ENCODE peak calls at places on chromosome 16, in ten cellular contexts. S is mammary epithelial cell; J is H9; B is tibial artery; U is CD8-positive, alpha-beta T cell; P is breast epithelium; M is GM23248; G is left ventricle myocardium inferior; D is cardiac muscle cell; L is gastrocnemius medialis. T is an unnamed sample. For H3K4me1, the result is how much of the 10 kb centered on the place peaks cover.

GRCh38 chr16:57273359-57273758 is 11.1 kb downstream of the PLLP start:
- DNase-seq in S (no peak), J (no peak), B (no peak), U (no peak), P (no peak), M (no peak), G (no peak), D (peak), L (no peak), T (no peak)

GRCh38 chr16:49260253-49260652 is 21.4 kb downstream of the CBLN1 start:
- DNase-seq in S (no peak), J (no peak), B (no peak), U (no peak), P (no peak), M (no peak), G (no peak), D (no peak), L (no peak), T (no peak)

GRCh38 chr16:85551319-85551978 is 61.7 kb upstream of the GSE1 start:
- DNase-seq in S (no peak), J (no peak), B (no peak), U (no peak), P (no peak), M (no peak), G (no peak), D (no peak), L (no peak), T (no peak)

GRCh38 chr16:58462997-58463891 is 36.7 kb upstream of the NDRG4 start:
- DNase-seq in S (no peak), J (peak), B (no peak), U (no peak), P (no peak), M (peak), G (peak), D (peak), L (no peak), T (no peak)

GRCh38 chr16:80084614-80085013 is 456.2 kb upstream of the DYNLRB2 start:
- DNase-seq in S (peak), J (peak), B (peak), U (no peak), P (peak), M (peak), G (peak), D (peak), L (peak), T (no peak)

GRCh38 chr16:24580665-24581064 is 41.3 kb downstream of the RBBP6 start:
- DNase-seq in S (peak), J (no peak), B (no peak), U (no peak), P (no peak), M (peak), G (no peak), D (no peak), L (no peak), T (no peak)

GRCh38 chr16:88596477-88596876 is 26.3 kb downstream of the ZC3H18 start:
- DNase-seq in S (peak), J (no peak), B (no peak), U (no peak), P (no peak), M (peak), G (no peak), D (no peak), L (no peak), T (no peak)

GRCh38 chr16:85689285-85689949 is 663 bp upstream of the GINS2 start:
- DNase-seq in S (no peak), J (no peak), B (no peak), U (no peak), P (no peak), M (peak), G (no peak), D (no peak), L (no peak), T (no peak)

GRCh38 chr16:28210979-28211505 is 723 bp downstream of the XPO6 start:
- DNase-seq in S (peak), J (no peak), B (peak), U (peak), P (peak), M (peak), G (peak), D (peak), L (peak), T (no peak)

GRCh38 chr16:19123535-19124178 is 9.9 kb downstream of the ITPRIPL2 start:
- DNase-seq in S (no peak), J (no peak), B (no peak), U (no peak), P (no peak), M (no peak), G (no peak), D (no peak), L (no peak), T (no peak)

GRCh38 chr16:79628501-79628975 is 28.0 kb upstream of the MAF start:
- DNase-seq in S (peak), J (no peak), B (no peak), U (no peak), P (no peak), M (no peak), G (no peak), D (no peak), L (no peak), T (no peak)

GRCh38 chr16:78705694-78706093 is 606.2 kb downstream of the WWOX start:
- DNase-seq in S (peak), J (no peak), B (no peak), U (no peak), P (no peak), M (no peak), G (no peak), D (peak), L (no peak), T (no peak)

GRCh38 chr16:48498761-48499600 is 111.0 kb downstream of the N4BP1 start:
- DNase-seq in S (peak), J (no peak), B (peak), U (no peak), P (peak), M (peak), G (no peak), D (no peak), L (no peak), T (no peak)

GRCh38 chr16:65235339-65236177 is 113.7 kb upstream of the CDH11 start:
- DNase-seq in S (no peak), J (peak), B (no peak), U (no peak), P (no peak), M (no peak), G (no peak), D (no peak), L (no peak), T (no peak)

GRCh38 chr16:67207857-67208524 is 9.1 kb downstream of the ELMO3 start:
- DNase-seq in S (peak), J (no peak), B (no peak), U (no peak), P (no peak), M (peak), G (no peak), D (no peak), L (peak), T (no peak)

GRCh38 chr16:57483725-57484514 is 2.4 kb downstream of the DOK4 start:
- DNase-seq in S (no peak), J (no peak), B (no peak), U (no peak), P (no peak), M (no peak), G (no peak), D (no peak), L (no peak), T (no peak)

GRCh38 chr16:87368029-87368765 is 15.4 kb downstream of the FBXO31 start:
- DNase-seq in S (no peak), J (no peak), B (no peak), U (no peak), P (no peak), M (no peak), G (no peak), D (no peak), L (no peak), T (no peak)

GRCh38 chr16:85718682-85719081 is 29.9 kb upstream of the GINS2 start:
- DNase-seq in S (no peak), J (peak), B (no peak), U (no peak), P (no peak), M (peak), G (no peak), D (peak), L (no peak), T (no peak)

GRCh38 chr16:55832425-55832787 is 490 bp downstream of the CES1 start:
- DNase-seq in S (no peak), J (no peak), B (no peak), U (no peak), P (no peak), M (no peak), G (no peak), D (no peak), L (no peak), T (no peak)

GRCh38 chr16:88351521-88352101 is 31.1 kb upstream of the ZNF469 start:
- DNase-seq in S (no peak), J (no peak), B (no peak), U (no peak), P (no peak), M (no peak), G (peak), D (no peak), L (no peak), T (no peak)

GRCh38 chr16:68752602-68753001 is 15.5 kb downstream of the CDH1 start:
- DNase-seq in S (no peak), J (no peak), B (no peak), U (no peak), P (no peak), M (no peak), G (no peak), D (no peak), L (no peak), T (no peak)

GRCh38 chr16:12501727-12502457 is 301.8 kb downstream of the CPPED1 start:
- DNase-seq in S (no peak), J (no peak), B (no peak), U (no peak), P (no peak), M (no peak), G (no peak), D (no peak), L (no peak), T (no peak)

GRCh38 chr16:77037696-77038347 is 153.2 kb upstream of the MON1B start:
- DNase-seq in S (no peak), J (peak), B (no peak), U (no peak), P (no peak), M (no peak), G (no peak), D (no peak), L (no peak), T (no peak)

GRCh38 chr16:8493885-8494487 is 96.3 kb downstream of the TMEM114 start:
- DNase-seq in S (no peak), J (peak), B (no peak), U (no peak), P (no peak), M (no peak), G (no peak), D (no peak), L (no peak), T (no peak)

GRCh38 chr16:51940183-51940582 is 606.8 kb downstream of the TOX3 start:
- DNase-seq in S (no peak), J (no peak), B (no peak), U (no peak), P (no peak), M (no peak), G (no peak), D (no peak), L (no peak), T (no peak)

GRCh38 chr16:47371615-47372014 is 89.2 kb downstream of the ITFG1 start:
- DNase-seq in S (no peak), J (no peak), B (no peak), U (no peak), P (no peak), M (no peak), G (no peak), D (no peak), L (no peak), T (no peak)

GRCh38 chr16:10940501-10941079 is 1.7 kb downstream of the DEXI start:
- DNase-seq in S (no peak), J (no peak), B (no peak), U (no peak), P (no peak), M (peak), G (no peak), D (no peak), L (peak), T (no peak)

GRCh38 chr16:12153662-12154061 is 177.1 kb downstream of the SNX29 start:
- DNase-seq in S (no peak), J (no peak), B (no peak), U (no peak), P (no peak), M (no peak), G (no peak), D (no peak), L (no peak), T (no peak)

GRCh38 chr16:2952679-2953078 is 11.4 kb upstream of the KREMEN2 start:
- DNase-seq in S (no peak), J (no peak), B (no peak), U (no peak), P (no peak), M (no peak), G (no peak), D (no peak), L (no peak), T (no peak)

GRCh38 chr16:15779664-15780351 is 77.0 kb downstream of the MYH11 start:
- DNase-seq in S (no peak), J (no peak), B (no peak), U (no peak), P (no peak), M (no peak), G (no peak), D (no peak), L (no peak), T (no peak)

GRCh38 chr16:78469787-78470186 is 370.3 kb downstream of the WWOX start:
- DNase-seq in S (no peak), J (no peak), B (no peak), U (no peak), P (no peak), M (no peak), G (no peak), D (no peak), L (no peak), T (no peak)

GRCh38 chr16:3654249-3654991 is at the start of gene DNASE1:
- DNase-seq in S (peak), J (peak), B (peak), U (peak), P (no peak), M (peak), G (peak), D (peak), L (peak), T (peak)

GRCh38 chr16:88534731-88535141 is 35.5 kb upstream of the ZC3H18 start:
- DNase-seq in S (no peak), J (no peak), B (no peak), U (peak), P (no peak), M (peak), G (peak), D (peak), L (no peak), T (no peak)

GRCh38 chr16:58366247-58367031 is 25.8 kb upstream of the GINS3 start:
- DNase-seq in S (peak), J (no peak), B (no peak), U (no peak), P (no peak), M (peak), G (no peak), D (no peak), L (no peak), T (no peak)

GRCh38 chr16:56941092-56941491 is 9.2 kb downstream of the HERPUD1 start:
- DNase-seq in S (no peak), J (no peak), B (no peak), U (no peak), P (no peak), M (no peak), G (no peak), D (no peak), L (no peak), T (no peak)

GRCh38 chr16:29820730-29821662 is 734 bp downstream of the MVP start:
- DNase-seq in S (peak), J (no peak), B (peak), U (peak), P (no peak), M (peak), G (no peak), D (no peak), L (no peak), T (no peak)

GRCh38 chr16:21184834-21185233 is 26.4 kb downstream of the LDAF1 start:
- DNase-seq in S (peak), J (no peak), B (no peak), U (no peak), P (no peak), M (peak), G (no peak), D (no peak), L (no peak), T (no peak)

GRCh38 chr16:30903002-30903401 is 6.6 kb downstream of the CTF1 start:
- DNase-seq in S (no peak), J (no peak), B (no peak), U (no peak), P (no peak), M (no peak), G (no peak), D (no peak), L (no peak), T (no peak)

GRCh38 chr16:981695-982151 is at the start of gene SOX8:
- DNase-seq in S (no peak), J (no peak), B (no peak), U (no peak), P (no peak), M (peak), G (no peak), D (peak), L (no peak), T (no peak)
- H3K27ac ChIP-seq in S (no peak), J (no peak), B (peak), U (no peak), P (peak), M (no peak), G (peak), D (no peak), L (no peak), T (no peak)

GRCh38 chr16:69762843-69763556 is 868 bp downstream of the WWP2 start:
- DNase-seq in S (peak), J (no peak), B (no peak), U (no peak), P (no peak), M (peak), G (no peak), D (peak), L (no peak), T (no peak)

GRCh38 chr16:69769404-69769803 is 7.3 kb downstream of the WWP2 start:
- DNase-seq in S (no peak), J (no peak), B (no peak), U (no peak), P (no peak), M (no peak), G (no peak), D (no peak), L (no peak), T (no peak)

GRCh38 chr16:69761983-69762842 is at the start of gene WWP2:
- DNase-seq in S (peak), J (peak), B (peak), U (peak), P (peak), M (peak), G (peak), D (peak), L (peak), T (peak)

GRCh38 chr16:69767459-69768229 is 5.5 kb downstream of the WWP2 start:
- DNase-seq in S (no peak), J (no peak), B (no peak), U (no peak), P (no peak), M (no peak), G (no peak), D (no peak), L (no peak), T (no peak)

DNA sequence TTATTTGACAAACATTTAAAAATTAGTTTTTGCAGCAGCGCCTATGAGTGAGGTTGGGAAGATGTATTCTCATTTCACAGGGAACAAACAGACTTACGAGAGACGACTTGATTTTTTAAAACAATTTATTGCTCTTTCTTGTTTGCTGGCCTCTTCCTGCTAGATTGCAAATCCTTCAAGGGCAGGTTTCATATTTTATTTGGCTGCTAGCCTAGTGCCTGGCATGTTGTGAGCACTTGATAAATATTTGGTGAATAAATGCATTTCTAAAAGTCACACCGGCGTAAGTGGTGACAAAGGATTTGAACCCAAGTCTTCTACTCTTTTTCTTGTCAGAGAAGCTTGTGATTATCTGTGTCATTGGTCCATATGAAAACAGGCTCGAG is 1.4 kb downstream of the WWP2 start:
- DNase-seq in S (no peak), J (no peak), B (no peak), U (no peak), P (no peak), M (peak), G (no peak), D (no peak), L (no peak), T (no peak)
- H3K4me1 ChIP-seq in S (under half), J (under half), B (under half), U (under half), P (under half), M (under half), G (under half), D (under half), L (under half), T (under half)

GRCh38 chr16:50610331-50611262 is 62.4 kb downstream of the NKD1 start:
- DNase-seq in S (no peak), J (peak), B (no peak), U (no peak), P (no peak), M (no peak), G (no peak), D (no peak), L (no peak), T (no peak)
- H3K27ac ChIP-seq in S (no peak), J (no peak), B (peak), U (no peak), P (no peak), M (no peak), G (no peak), D (no peak), L (no peak), T (no peak)

DNA sequence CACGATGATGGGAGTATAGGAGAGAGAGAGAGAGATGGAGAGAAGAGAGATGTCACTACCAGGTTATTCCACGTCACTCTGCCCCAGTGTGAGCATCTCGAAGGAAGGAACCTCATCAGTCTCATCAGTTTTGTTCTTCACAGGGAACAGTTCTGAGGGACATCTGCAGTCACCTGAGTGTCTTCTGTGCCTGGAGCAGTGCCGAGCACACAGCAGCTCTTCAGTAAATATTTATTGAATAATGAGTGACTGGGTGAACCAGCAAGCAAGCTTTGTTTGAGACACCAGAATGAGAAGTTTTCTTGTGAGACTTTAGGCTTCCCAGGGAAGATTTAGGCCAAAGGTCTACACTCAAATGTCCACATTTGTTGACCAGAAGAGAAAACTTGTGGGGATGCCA is 142.4 kb upstream of the IRX3 start:
- DNase-seq in S (no peak), J (no peak), B (no peak), U (no peak), P (no peak), M (no peak), G (no peak), D (no peak), L (no peak), T (no peak)
- H3K4me1 ChIP-seq in S (under half), J (under half), B (under half), U (under half), P (under half), M (under half), G (under half), D (under half), L (under half), T (under half)

T was measured in ascending aorta.